ENCODE peak calls at places on chromosomes 3 and 15, in seven cellular contexts. One of them, this sample, is unnamed.

GRCh38 chr15:58221591-58222241 is 83.5 kb downstream of the AQP9 start:
- DNase-seq in mesendoderm: peak; percentile 52
- DNase-seq in trophoblast cell: no peak
- DNase-seq in H1: no peak
- DNase-seq in mesenchymal stem cell: peak; percentile 30
- DNase-seq in neuronal stem cell: no peak
- DNase-seq in H9: peak; percentile 55
- DNase-seq in this sample: peak; percentile 21

GRCh38 chr15:77632760-77633133 is at the start of gene LINGO1:
- DNase-seq in mesendoderm: peak; percentile 69
- DNase-seq in mesenchymal stem cell: peak; percentile 20
- DNase-seq in trophoblast cell: no peak
- DNase-seq in neuronal stem cell: peak; percentile 35
- DNase-seq in H1: no peak
- DNase-seq in H9: no peak
- DNase-seq in this sample: no peak

GRCh38 chr3:73499787-73500186 is 125.0 kb downstream of the PDZRN3 start:
- DNase-seq in mesenchymal stem cell: no peak
- DNase-seq in mesendoderm: no peak
- DNase-seq in H9: no peak
- DNase-seq in H1: no peak
- DNase-seq in neuronal stem cell: no peak
- DNase-seq in trophoblast cell: peak; percentile 21
- DNase-seq in this sample: no peak

GRCh38 chr3:120461416-120461815 is 10.6 kb upstream of the FSTL1 start:
- DNase-seq in neuronal stem cell: no peak
- DNase-seq in mesendoderm: no peak
- DNase-seq in H9: no peak
- DNase-seq in trophoblast cell: no peak
- DNase-seq in mesenchymal stem cell: no peak
- DNase-seq in H1: no peak
- DNase-seq in this sample: peak; percentile 56

GRCh38 chr3:11154953-11155325 is 646 bp downstream of the HRH1 start:
- DNase-seq in trophoblast cell: no peak
- DNase-seq in mesendoderm: peak; percentile 71
- DNase-seq in H9: peak; percentile 56
- DNase-seq in neuronal stem cell: no peak
- DNase-seq in mesenchymal stem cell: no peak
- DNase-seq in H1: no peak
- DNase-seq in this sample: peak; percentile 38

GRCh38 chr15:67137951-67138935 is 72.8 kb downstream of the SMAD3 start:
- DNase-seq in H1: no peak
- DNase-seq in mesenchymal stem cell: peak; percentile 62
- DNase-seq in mesendoderm: no peak
- DNase-seq in trophoblast cell: no peak
- DNase-seq in H9: no peak
- DNase-seq in neuronal stem cell: no peak
- DNase-seq in this sample: peak; percentile 49

GRCh38 chr3:30630238-30631030 is 24.0 kb downstream of the TGFBR2 start:
- DNase-seq in H1: no peak
- DNase-seq in mesenchymal stem cell: no peak
- DNase-seq in trophoblast cell: no peak
- DNase-seq in mesendoderm: no peak
- DNase-seq in neuronal stem cell: no peak
- DNase-seq in H9: no peak
- DNase-seq in this sample: no peak

GRCh38 chr3:73718326-73719110 is 93.8 kb upstream of the PDZRN3 start:
- DNase-seq in H1: no peak
- DNase-seq in neuronal stem cell: no peak
- DNase-seq in mesenchymal stem cell: no peak
- DNase-seq in H9: no peak
- DNase-seq in mesendoderm: no peak
- DNase-seq in trophoblast cell: no peak
- DNase-seq in this sample: no peak

GRCh38 chr15:44489464-44489863 is 47.5 kb upstream of the EIF3J start:
- DNase-seq in H1: no peak
- DNase-seq in trophoblast cell: no peak
- DNase-seq in mesendoderm: no peak
- DNase-seq in mesenchymal stem cell: peak; percentile 77
- DNase-seq in neuronal stem cell: no peak
- DNase-seq in H9: no peak
- DNase-seq in this sample: peak; percentile 94

GRCh38 chr3:170475091-170475705 is 56.5 kb downstream of the CLDN11 start:
- DNase-seq in mesenchymal stem cell: peak; percentile 43
- DNase-seq in trophoblast cell: no peak
- DNase-seq in neuronal stem cell: no peak
- DNase-seq in H1: no peak
- DNase-seq in mesendoderm: no peak
- DNase-seq in H9: no peak
- DNase-seq in this sample: peak; percentile 62

GRCh38 chr15:98580577-98580976 is 67.8 kb upstream of the IGF1R start:
- DNase-seq in mesenchymal stem cell: peak; percentile 12
- DNase-seq in neuronal stem cell: no peak
- DNase-seq in trophoblast cell: peak; percentile 52
- DNase-seq in H1: no peak
- DNase-seq in mesendoderm: peak; percentile 55
- DNase-seq in H9: no peak
- DNase-seq in this sample: no peak

GRCh38 chr3:191366675-191367074 is 36.3 kb upstream of the UTS2B start:
- DNase-seq in H9: no peak
- DNase-seq in trophoblast cell: no peak
- DNase-seq in mesenchymal stem cell: peak; percentile 86
- DNase-seq in mesendoderm: peak; percentile 52
- DNase-seq in neuronal stem cell: no peak
- DNase-seq in H1: no peak
- DNase-seq in this sample: peak; percentile 81

GRCh38 chr15:44261007-44261706 is 27.4 kb upstream of the GOLM2 start:
- DNase-seq in trophoblast cell: no peak
- DNase-seq in H1: peak; percentile 23
- DNase-seq in mesendoderm: peak; percentile 60
- DNase-seq in H9: peak; percentile 81
- DNase-seq in mesenchymal stem cell: peak; percentile 4
- DNase-seq in neuronal stem cell: no peak
- DNase-seq in this sample: no peak

GRCh38 chr3:123610331-123610730 is 25.5 kb upstream of the HACD2 start:
- DNase-seq in mesenchymal stem cell: no peak
- DNase-seq in trophoblast cell: no peak
- DNase-seq in H9: no peak
- DNase-seq in H1: no peak
- DNase-seq in mesendoderm: no peak
- DNase-seq in neuronal stem cell: no peak
- DNase-seq in this sample: no peak

GRCh38 chr3:148997623-148998022 is 6.3 kb downstream of the GYG1 start:
- DNase-seq in H9: no peak
- DNase-seq in H1: no peak
- DNase-seq in neuronal stem cell: no peak
- DNase-seq in trophoblast cell: no peak
- DNase-seq in mesendoderm: no peak
- DNase-seq in mesenchymal stem cell: no peak
- DNase-seq in this sample: no peak

GRCh38 chr3:42097166-42097946 is 6.2 kb downstream of the TRAK1 start:
- DNase-seq in mesenchymal stem cell: peak; percentile 61
- DNase-seq in mesendoderm: no peak
- DNase-seq in trophoblast cell: no peak
- DNase-seq in H1: no peak
- DNase-seq in neuronal stem cell: no peak
- DNase-seq in H9: no peak
- DNase-seq in this sample: peak; percentile 86

GRCh38 chr3:61955483-61955882 is 394.1 kb downstream of the PTPRG start:
- DNase-seq in trophoblast cell: no peak
- DNase-seq in H1: no peak
- DNase-seq in mesendoderm: no peak
- DNase-seq in H9: no peak
- DNase-seq in neuronal stem cell: no peak
- DNase-seq in mesenchymal stem cell: no peak
- DNase-seq in this sample: no peak

DNA sequence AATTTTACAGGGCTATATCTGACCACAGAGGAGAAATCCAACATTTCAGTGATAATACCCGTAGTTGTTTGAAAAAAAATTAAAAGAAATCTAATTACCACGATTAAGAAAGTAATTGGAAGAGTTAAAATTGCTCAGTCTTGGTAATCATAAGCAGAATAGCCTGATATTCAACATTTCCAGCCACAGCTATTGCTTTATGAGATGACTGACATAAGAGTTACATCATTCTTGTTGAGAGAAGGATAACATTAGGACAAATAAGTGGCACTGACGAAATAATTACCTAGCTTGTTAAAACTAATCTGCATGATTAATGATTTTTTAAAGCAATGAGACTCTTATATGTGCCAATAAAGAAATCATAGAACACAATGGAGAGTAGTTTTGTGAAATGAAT is 825.0 kb upstream of the GBE1 start:
- DNase-seq in mesendoderm: no peak
- DNase-seq in trophoblast cell: no peak
- DNase-seq in H1: no peak
- DNase-seq in H9: no peak
- DNase-seq in mesenchymal stem cell: no peak
- DNase-seq in neuronal stem cell: no peak
- DNase-seq in this sample: no peak
- H2BK5ac ChIP-seq in mesendoderm: no peak overlapping the region
- H2BK5ac ChIP-seq in trophoblast cell: no peak overlapping the region
- H2BK5ac ChIP-seq in H1: no peak overlapping the region
- H2BK5ac ChIP-seq in H9: no peak overlapping the region
- H2BK5ac ChIP-seq in mesenchymal stem cell: no peak overlapping the region
- H2BK5ac ChIP-seq in neuronal stem cell: no peak overlapping the region
- H2BK5ac ChIP-seq in this sample: no peak overlapping the region

DNA sequence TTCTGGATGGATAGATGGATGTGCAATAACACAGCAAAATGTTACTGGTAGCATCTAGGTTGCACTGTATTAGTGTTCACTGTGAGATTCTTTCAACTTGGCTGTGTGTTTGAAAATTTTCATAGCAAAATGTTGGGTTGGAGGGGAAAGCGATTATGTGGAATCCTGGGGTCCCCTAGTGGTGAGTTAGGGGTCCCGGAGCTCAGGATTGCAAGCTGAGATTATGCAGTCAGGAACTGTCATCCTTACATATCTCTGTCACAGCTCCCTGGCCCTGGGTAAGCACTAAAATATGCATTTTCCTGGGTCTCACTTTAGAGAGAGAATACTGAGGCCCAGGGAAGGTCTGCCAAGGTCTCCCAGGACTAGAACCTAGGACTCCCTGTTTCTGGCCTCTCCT is 77.2 kb downstream of the CEMIP start:
- DNase-seq in mesenchymal stem cell: no peak
- DNase-seq in neuronal stem cell: no peak
- DNase-seq in H9: no peak
- DNase-seq in mesendoderm: no peak
- DNase-seq in trophoblast cell: no peak
- DNase-seq in H1: no peak
- DNase-seq in this sample: no peak
- H3K4ac ChIP-seq in mesenchymal stem cell: no peak overlapping the region
- H3K4ac ChIP-seq in neuronal stem cell: no peak overlapping the region
- H3K4ac ChIP-seq in H9: no peak overlapping the region
- H3K4ac ChIP-seq in mesendoderm: no peak overlapping the region
- H3K4ac ChIP-seq in trophoblast cell: no peak overlapping the region
- H3K4ac ChIP-seq in H1: no peak overlapping the region
- H3K4ac ChIP-seq in this sample: no peak overlapping the region

DNA sequence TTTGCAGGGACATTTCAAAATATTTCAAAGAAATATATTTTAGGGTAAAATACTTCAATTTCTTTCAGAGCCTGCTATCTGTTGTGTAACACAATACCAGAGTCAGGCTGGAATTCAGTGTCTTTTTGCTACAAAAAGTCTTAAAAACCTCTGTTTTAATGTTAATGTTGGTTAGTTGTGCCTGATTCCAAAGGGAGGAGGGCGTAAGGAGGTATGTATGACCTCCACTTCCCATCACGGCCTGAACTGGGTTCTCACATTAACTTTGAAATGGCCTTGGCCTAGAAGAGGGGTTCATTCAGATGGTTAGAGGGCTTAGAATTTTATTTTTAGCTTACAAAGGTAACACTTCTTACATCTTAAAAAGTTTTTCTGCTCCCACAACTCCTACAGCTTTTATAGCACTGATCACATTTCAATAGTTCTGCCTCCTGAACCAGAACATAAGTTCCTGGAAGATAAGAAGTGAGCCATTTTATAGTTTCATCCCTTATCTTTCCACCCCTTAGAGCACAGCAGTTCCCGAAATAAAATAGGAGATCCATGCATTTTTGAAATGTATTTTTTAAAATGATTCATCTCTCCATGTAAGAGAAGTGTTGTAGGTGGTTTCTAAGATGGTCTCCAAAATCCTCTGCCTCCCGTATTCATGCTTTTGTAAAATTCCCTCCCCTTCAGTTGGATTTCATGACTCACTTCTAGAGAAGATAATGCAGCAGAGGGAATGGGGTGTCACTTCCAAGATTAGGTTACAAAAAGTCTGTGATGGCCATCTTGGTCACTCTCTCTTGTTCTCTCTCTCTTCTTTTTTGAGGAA is 543.1 kb upstream of the NECTIN3 start:
- DNase-seq in neuronal stem cell: no peak
- DNase-seq in trophoblast cell: no peak
- DNase-seq in mesendoderm: no peak
- DNase-seq in H1: no peak
- DNase-seq in H9: no peak
- DNase-seq in mesenchymal stem cell: no peak
- DNase-seq in this sample: peak; percentile 8
- H2BK5ac ChIP-seq in neuronal stem cell: no peak overlapping the region
- H2BK5ac ChIP-seq in trophoblast cell: no peak overlapping the region
- H2BK5ac ChIP-seq in mesendoderm: no peak overlapping the region
- H2BK5ac ChIP-seq in H1: no peak overlapping the region
- H2BK5ac ChIP-seq in H9: no peak overlapping the region
- H2BK5ac ChIP-seq in mesenchymal stem cell: no peak overlapping the region
- H2BK5ac ChIP-seq in this sample: peak overlapping the region; percentile 99

GRCh38 chr15:40594429-40594836 is 384 bp downstream of the KNL1 start:
- DNase-seq in H1: peak; percentile 17
- DNase-seq in neuronal stem cell: no peak
- DNase-seq in trophoblast cell: peak; percentile 51
- DNase-seq in mesenchymal stem cell: peak; percentile 76
- DNase-seq in H9: peak; percentile 69
- DNase-seq in mesendoderm: no peak
- DNase-seq in this sample: peak; percentile 16

GRCh38 chr15:40597024-40597423 is 3.0 kb downstream of the KNL1 start:
- DNase-seq in trophoblast cell: no peak
- DNase-seq in H9: no peak
- DNase-seq in mesenchymal stem cell: no peak
- DNase-seq in neuronal stem cell: no peak
- DNase-seq in H1: no peak
- DNase-seq in mesendoderm: no peak
- DNase-seq in this sample: no peak

GRCh38 chr15:40595219-40595618 is 1.2 kb downstream of the KNL1 start:
- DNase-seq in neuronal stem cell: no peak
- DNase-seq in trophoblast cell: no peak
- DNase-seq in H1: no peak
- DNase-seq in H9: no peak
- DNase-seq in mesenchymal stem cell: no peak
- DNase-seq in mesendoderm: no peak
- DNase-seq in this sample: no peak

GRCh38 chr15:40593588-40594428 is at the start of gene KNL1:
- DNase-seq in mesenchymal stem cell: peak; percentile 96
- DNase-seq in H9: peak; percentile 91
- DNase-seq in trophoblast cell: peak; percentile 94
- DNase-seq in neuronal stem cell: peak; percentile 99
- DNase-seq in H1: peak; percentile 85
- DNase-seq in mesendoderm: peak; percentile 97
- DNase-seq in this sample: peak; percentile 90

DNA sequence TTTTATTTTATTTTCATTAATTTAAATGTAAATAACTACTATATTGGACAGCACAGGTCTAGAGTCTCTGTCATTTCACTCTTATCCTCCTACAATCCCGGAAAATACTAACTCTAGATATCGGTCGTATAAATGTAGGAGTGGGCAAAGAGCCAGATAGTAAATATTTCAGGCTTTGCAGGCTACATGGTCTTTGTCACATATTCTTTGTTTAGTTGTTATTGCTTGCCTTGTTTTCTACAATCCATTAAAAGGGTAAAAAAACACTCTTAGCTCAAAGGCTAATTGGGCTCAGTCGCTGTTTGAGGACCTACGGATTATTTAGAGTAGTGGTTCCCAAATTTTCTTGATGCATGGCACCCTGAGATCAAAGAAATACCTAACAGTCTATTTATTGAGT is 1.7 kb downstream of the KNL1 start:
- DNase-seq in H9: no peak
- DNase-seq in trophoblast cell: no peak
- DNase-seq in mesenchymal stem cell: no peak
- DNase-seq in mesendoderm: no peak
- DNase-seq in neuronal stem cell: no peak
- DNase-seq in H1: no peak
- DNase-seq in this sample: no peak
- H3K4ac ChIP-seq in H9: no peak overlapping the region
- H3K4ac ChIP-seq in trophoblast cell: no peak overlapping the region
- H3K4ac ChIP-seq in mesenchymal stem cell: no peak overlapping the region
- H3K4ac ChIP-seq in mesendoderm: no peak overlapping the region
- H3K4ac ChIP-seq in neuronal stem cell: no peak overlapping the region
- H3K4ac ChIP-seq in H1: no peak overlapping the region
- H3K4ac ChIP-seq in this sample: no peak overlapping the region